ENCODE peak calls at places on chromosomes 12 and 14, in nine cellular contexts. K is neuronal stem cell, Z is neural progenitor cell, H is endothelial cell of umbilical vein, O is uterus, T is body of pancreas, L is ovary, M is BE2C, D is DND-41. Q is an unnamed sample. For H3K27me3, the result is how much of the 10 kb centered on the place peaks cover.

GRCh38 chr14:55332654-55333570 is 61.7 kb downstream of the FBXO34 start:
- DNase-seq in K (no peak), Z (no peak), H (no peak), O (no peak), T (no peak), L (no peak), M (no peak), D (no peak), Q (no peak)

GRCh38 chr12:86186449-86186848 is 69.7 kb downstream of the MGAT4C start:
- DNase-seq in K (no peak), Z (peak), H (no peak), O (no peak), T (no peak), L (no peak), M (no peak), D (no peak), Q (no peak)

GRCh38 chr12:42086021-42086420 is 58.7 kb downstream of the GXYLT1 start:
- DNase-seq in K (no peak), Z (no peak), H (no peak), O (no peak), T (no peak), L (no peak), M (no peak), D (no peak), Q (no peak)

GRCh38 chr12:25716842-25717241 is 163.8 kb upstream of the LMNTD1 start:
- DNase-seq in K (no peak), Z (no peak), H (no peak), O (no peak), T (no peak), L (no peak), M (no peak), D (no peak), Q (no peak)

GRCh38 chr14:100019156-100019882 is 45.9 kb upstream of the EVL start:
- DNase-seq in K (no peak), Z (peak), H (no peak), O (no peak), T (no peak), L (peak), M (peak), D (peak), Q (no peak)

GRCh38 chr12:57069522-57069921 is 9.1 kb downstream of the NEMP1 start:
- DNase-seq in K (peak), Z (peak), H (peak), O (peak), T (peak), L (peak), M (peak), D (peak), Q (peak)

GRCh38 chr12:100927825-100928224 is 133.2 kb downstream of the ANO4 start:
- DNase-seq in K (no peak), Z (no peak), H (no peak), O (no peak), T (no peak), L (no peak), M (no peak), D (no peak), Q (no peak)

GRCh38 chr12:80946591-80946990 is 8.9 kb upstream of the LIN7A start:
- DNase-seq in K (no peak), Z (no peak), H (peak), O (no peak), T (no peak), L (no peak), M (no peak), D (no peak), Q (no peak)

GRCh38 chr14:71400821-71401447 is 493.7 kb downstream of the PCNX1 start:
- DNase-seq in K (no peak), Z (no peak), H (peak), O (no peak), T (no peak), L (no peak), M (no peak), D (no peak), Q (no peak)

GRCh38 chr12:65300679-65301349 is 22.3 kb downstream of the MSRB3 start:
- DNase-seq in K (no peak), Z (peak), H (no peak), O (no peak), T (peak), L (no peak), M (peak), D (no peak), Q (no peak)

GRCh38 chr12:94873368-94874085 is 130.0 kb downstream of the NDUFA12 start:
- DNase-seq in K (peak), Z (peak), H (no peak), O (no peak), T (peak), L (peak), M (peak), D (no peak), Q (no peak)

GRCh38 chr14:54728700-54729527 is 162.0 kb downstream of the SAMD4A start:
- DNase-seq in K (no peak), Z (no peak), H (no peak), O (peak), T (no peak), L (no peak), M (no peak), D (no peak), Q (no peak)

GRCh38 chr14:62711351-62712023 is 333.8 kb downstream of the KCNH5 start:
- DNase-seq in K (no peak), Z (no peak), H (no peak), O (no peak), T (no peak), L (no peak), M (no peak), D (no peak), Q (no peak)

GRCh38 chr12:48165089-48166031 is 8.0 kb upstream of the ASB8 start:
- DNase-seq in K (peak), Z (peak), H (peak), O (no peak), T (no peak), L (no peak), M (peak), D (peak), Q (peak)

GRCh38 chr12:49059385-49060232 is 985 bp downstream of the KMT2D start:
- DNase-seq in K (no peak), Z (peak), H (peak), O (no peak), T (peak), L (no peak), M (no peak), D (peak), Q (no peak)

DNA sequence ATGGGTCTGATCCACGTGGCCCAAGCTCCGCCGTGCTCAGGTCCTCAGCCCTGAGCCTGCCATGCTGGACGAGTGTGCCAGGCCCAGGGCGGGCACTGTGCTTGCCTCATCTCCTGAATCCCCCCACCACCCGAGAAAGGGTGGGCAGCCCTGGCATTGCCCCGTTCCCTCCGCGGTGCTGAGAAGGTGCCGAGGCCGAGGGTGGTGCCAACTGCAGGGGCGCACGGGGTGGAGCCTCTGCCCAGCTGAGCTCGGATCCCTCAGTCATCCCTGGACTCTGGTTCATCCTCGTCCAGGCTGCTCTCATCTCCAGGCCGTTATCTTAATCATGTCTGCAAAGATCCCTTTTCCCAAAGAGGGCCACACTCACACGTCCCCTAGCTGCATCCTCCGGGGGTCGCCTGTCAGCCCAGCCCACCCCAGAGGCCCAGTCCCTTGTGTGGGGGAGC is 60.6 kb downstream of the NOC4L start:
- DNase-seq in K (no peak), Z (no peak), H (no peak), O (no peak), T (no peak), L (no peak), M (no peak), D (no peak), Q (no peak)
- H3K27me3 ChIP-seq in K (half or more), Z (half or more), H (under half), O (under half), T (under half), L (under half), M (half or more), D (under half), Q (under half)

GRCh38 chr12:125228519-125229260 is 163.5 kb downstream of the AACS start:
- DNase-seq in K (peak), Z (no peak), H (no peak), O (no peak), T (no peak), L (no peak), M (peak), D (peak), Q (no peak)

GRCh38 chr12:125225641-125226040 is 160.4 kb downstream of the AACS start:
- DNase-seq in K (no peak), Z (no peak), H (no peak), O (no peak), T (no peak), L (no peak), M (no peak), D (no peak), Q (no peak)

GRCh38 chr12:125229878-125230530 is 164.8 kb downstream of the AACS start:
- DNase-seq in K (no peak), Z (no peak), H (no peak), O (no peak), T (no peak), L (no peak), M (no peak), D (no peak), Q (no peak)
- H3K27me3 ChIP-seq in K (under half), Z (under half), H (under half), O (under half), T (under half), L (under half), M (under half), D (under half), Q (under half)

DNA sequence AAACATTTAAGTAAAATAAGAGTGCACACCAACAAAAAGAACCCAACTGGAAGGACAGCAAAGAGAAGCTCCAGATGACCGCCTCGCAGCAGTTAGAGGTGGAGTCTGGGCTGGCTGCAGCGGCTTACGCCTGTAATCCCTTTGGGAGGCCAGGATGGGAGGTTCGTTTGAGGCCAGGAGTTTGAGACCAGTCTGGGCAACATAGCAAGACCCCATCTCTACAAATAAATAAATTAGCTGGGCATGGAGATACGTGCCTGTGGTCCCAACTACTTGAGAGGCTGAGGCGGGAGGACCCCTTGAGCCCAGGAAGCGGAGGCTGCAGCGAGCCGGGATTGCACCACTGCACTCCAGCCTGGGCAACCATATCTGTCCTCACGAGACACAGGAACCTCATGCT is 15.2 kb downstream of the LRCOL1 start:
- DNase-seq in K (no peak), Z (no peak), H (no peak), O (no peak), T (no peak), L (no peak), M (no peak), D (no peak), Q (no peak)
- H3K27me3 ChIP-seq in K (under half), Z (half or more), H (under half), O (under half), T (under half), L (under half), M (under half), D (under half), Q (under half)

GRCh38 chr12:122013792-122014590 is 7.7 kb upstream of the BCL7A start:
- DNase-seq in K (no peak), Z (no peak), H (no peak), O (no peak), T (no peak), L (no peak), M (no peak), D (peak), Q (no peak)

GRCh38 chr12:122012184-122012583 is 9.5 kb upstream of the BCL7A start:
- DNase-seq in K (no peak), Z (no peak), H (no peak), O (no peak), T (no peak), L (no peak), M (no peak), D (no peak), Q (no peak)

GRCh38 chr12:122013136-122013535 is 8.5 kb upstream of the BCL7A start:
- DNase-seq in K (no peak), Z (no peak), H (no peak), O (no peak), T (no peak), L (no peak), M (no peak), D (no peak), Q (no peak)

GRCh38 chr12:122018457-122018856 is 3.2 kb upstream of the BCL7A start:
- DNase-seq in K (no peak), Z (no peak), H (no peak), O (no peak), T (no peak), L (no peak), M (no peak), D (no peak), Q (no peak)

DNA sequence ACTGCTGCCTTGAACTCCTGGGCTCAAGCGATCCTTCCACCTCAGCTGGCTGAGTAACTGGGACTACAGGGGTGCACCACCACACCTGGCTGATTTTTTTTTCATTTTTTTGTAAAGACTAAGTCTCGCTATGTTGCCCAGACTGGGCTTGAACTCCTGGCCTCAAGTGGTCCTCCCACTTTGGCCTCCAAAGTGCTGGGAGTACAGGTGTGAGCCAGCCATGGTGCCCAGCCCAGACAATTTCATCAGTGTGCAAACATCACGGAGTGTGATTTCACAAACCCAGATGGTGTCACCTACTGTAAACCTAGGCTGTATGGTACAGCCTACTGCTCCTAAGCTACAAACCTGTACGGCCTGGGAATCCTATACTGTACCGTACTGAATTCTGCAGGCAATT is 6.9 kb upstream of the BCL7A start:
- DNase-seq in K (no peak), Z (no peak), H (no peak), O (no peak), T (no peak), L (no peak), M (no peak), D (no peak), Q (no peak)
- H3K27me3 ChIP-seq in K (under half), Z (under half), H (under half), O (under half), T (under half), L (under half), M (under half), D (under half), Q (under half)

DNA sequence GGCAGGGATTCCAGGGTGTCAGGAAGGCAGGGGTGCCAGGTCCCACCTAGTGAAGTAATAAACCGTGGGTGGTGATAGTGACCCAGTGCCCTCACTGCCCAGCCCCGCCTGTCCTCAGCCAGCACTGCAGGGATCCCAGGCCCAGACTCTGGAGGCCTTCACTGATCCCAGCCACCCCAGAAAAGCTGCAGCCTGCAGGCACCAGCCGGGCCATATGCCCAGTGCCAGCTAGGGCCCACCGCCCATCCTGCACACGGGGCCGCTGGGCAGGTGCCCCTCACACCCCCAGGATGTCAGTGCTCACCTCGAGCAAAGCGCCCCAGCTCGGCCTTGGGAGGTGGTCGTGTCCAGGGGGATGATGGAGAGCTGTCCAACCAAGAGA is 400.7 kb downstream of the TMEM121 start:
- DNase-seq in K (no peak), Z (no peak), H (no peak), O (no peak), T (no peak), L (no peak), M (peak), D (no peak), Q (no peak)
- H3K27me3 ChIP-seq in K (under half), Z (under half), H (under half), O (under half), T (under half), L (under half), M (under half), D (under half), Q (under half)

DNA sequence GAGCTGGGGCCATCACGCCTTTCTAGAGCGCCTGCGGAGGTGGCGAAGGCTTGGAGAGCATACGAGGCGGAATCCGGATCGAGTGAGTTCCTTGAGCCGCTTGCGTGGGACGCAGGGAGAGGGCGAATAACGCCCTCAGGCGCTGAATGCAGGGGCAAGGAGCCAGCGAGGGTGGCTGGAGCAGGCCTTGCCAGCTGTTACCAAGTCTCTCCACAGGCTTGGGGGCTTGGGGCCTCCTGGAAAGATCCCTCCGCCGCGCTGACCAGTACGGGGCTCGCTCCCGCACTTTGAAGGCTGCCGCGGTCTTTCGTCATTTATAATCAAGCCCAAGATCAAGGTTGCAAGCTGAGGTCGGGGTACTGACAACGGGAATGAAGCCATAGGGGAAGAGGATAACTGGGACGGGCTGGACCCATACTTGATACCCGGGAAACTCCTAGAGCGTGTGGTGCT is 1.2 kb downstream of the FLRT2 start:
- DNase-seq in K (peak), Z (peak), H (peak), O (peak), T (peak), L (peak), M (no peak), D (no peak), Q (no peak)
- H3K27me3 ChIP-seq in K (half or more), Z (half or more), H (under half), O (under half), T (under half), L (under half), M (half or more), D (under half), Q (under half)

GRCh38 chr14:84825481-84825880 is 704.5 kb upstream of the FLRT2 start:
- DNase-seq in K (no peak), Z (no peak), H (no peak), O (no peak), T (no peak), L (no peak), M (no peak), D (no peak), Q (no peak)
- H3K27me3 ChIP-seq in K (under half), Z (under half), H (under half), O (under half), T (under half), L (under half), M (under half), D (under half), Q (under half)

GRCh38 chr12:108215458-108215857 is 86.4 kb downstream of the WSCD2 start:
- DNase-seq in K (no peak), Z (no peak), H (no peak), O (no peak), T (no peak), L (no peak), M (no peak), D (no peak), Q (no peak)
- H3K27me3 ChIP-seq in K (under half), Z (under half), H (under half), O (under half), T (under half), L (under half), M (under half), D (under half), Q (under half)

GRCh38 chr14:74973003-74973614 is 17.7 kb upstream of the PGF start:
- DNase-seq in K (no peak), Z (no peak), H (peak), O (peak), T (peak), L (no peak), M (no peak), D (peak), Q (no peak)
- H3K27me3 ChIP-seq in K (under half), Z (under half), H (under half), O (under half), T (under half), L (under half), M (under half), D (under half), Q (under half)